ENCODE peak calls at places on chromosomes 2 and 18, in seven cellular contexts. T is GM12878; O is GM04503; A is upper lobe of left lung; I is activated CD8-positive, alpha-beta memory T cell treated with anti-CD3 and anti-CD28 coated beads, Interleukin-2, amount 50 U/mL, for 48 hours; M is amniotic stem cell; J is posterior cingulate gyrus. G is an unnamed sample.

GRCh38 chr2:104857262-104858221 is 3.6 kb downstream of the POU3F3 start:
- DNase-seq in T (no peak), O (no peak), A (peak), I (no peak), M (no peak), J (peak), G (no peak)

GRCh38 chr2:196535742-196536141 is 103.8 kb upstream of the CCDC150 start:
- DNase-seq in T (no peak), O (no peak), A (no peak), I (no peak), M (no peak), J (no peak), G (no peak)

GRCh38 chr2:215290980-215291599 is 20.8 kb upstream of the ATIC start:
- DNase-seq in T (no peak), O (no peak), A (no peak), I (no peak), M (no peak), J (no peak), G (no peak)

GRCh38 chr18:74248189-74248975 is 43.4 kb downstream of the CYB5A start:
- DNase-seq in T (no peak), O (no peak), A (no peak), I (no peak), M (no peak), J (no peak), G (no peak)

GRCh38 chr2:128304715-128305554 is 13.7 kb downstream of the HS6ST1 start:
- DNase-seq in T (no peak), O (peak), A (no peak), I (no peak), M (peak), J (peak), G (peak)

GRCh38 chr2:158561054-158561453 is 104.3 kb downstream of the PKP4 start:
- DNase-seq in T (no peak), O (no peak), A (no peak), I (no peak), M (no peak), J (no peak), G (no peak)

GRCh38 chr18:45085916-45086624 is 405.4 kb downstream of the SETBP1 start:
- DNase-seq in T (no peak), O (no peak), A (no peak), I (no peak), M (no peak), J (no peak), G (no peak)

GRCh38 chr18:57997820-57998219 is 46.2 kb upstream of the NEDD4L start:
- DNase-seq in T (no peak), O (no peak), A (no peak), I (no peak), M (no peak), J (no peak), G (no peak)

GRCh38 chr2:241894681-241895426 is 25.3 kb downstream of the RTP5 start:
- DNase-seq in T (no peak), O (no peak), A (peak), I (peak), M (no peak), J (peak), G (no peak)

GRCh38 chr2:113692698-113693428 is 63.6 kb downstream of the SLC35F5 start:
- DNase-seq in T (peak), O (no peak), A (no peak), I (no peak), M (no peak), J (no peak), G (no peak)

GRCh38 chr2:47534179-47534919 is 131.4 kb downstream of the MSH2 start:
- DNase-seq in T (no peak), O (peak), A (no peak), I (no peak), M (peak), J (peak), G (no peak)

GRCh38 chr2:217970206-217970605 is 32.6 kb downstream of the TNS1 start:
- DNase-seq in T (no peak), O (no peak), A (no peak), I (no peak), M (no peak), J (no peak), G (no peak)

GRCh38 chr18:59721214-59721613 is 24.0 kb upstream of the CCBE1 start:
- DNase-seq in T (no peak), O (no peak), A (no peak), I (no peak), M (no peak), J (no peak), G (no peak)

GRCh38 chr2:234191819-234192407 is 141.4 kb downstream of the SPP2 start:
- DNase-seq in T (no peak), O (no peak), A (no peak), I (no peak), M (no peak), J (no peak), G (peak)

GRCh38 chr18:31079973-31080372 is 22.2 kb downstream of the DSC2 start:
- DNase-seq in T (no peak), O (no peak), A (no peak), I (no peak), M (no peak), J (no peak), G (no peak)

GRCh38 chr18:24605454-24605853 is 145.0 kb downstream of the HRH4 start:
- DNase-seq in T (no peak), O (no peak), A (no peak), I (no peak), M (no peak), J (no peak), G (no peak)

GRCh38 chr2:241809383-241810303 is 650 bp downstream of the NEU4 start:
- DNase-seq in T (no peak), O (no peak), A (peak), I (no peak), M (no peak), J (no peak), G (no peak)

GRCh38 chr2:23423062-23423872 is 38.3 kb downstream of the KLHL29 start:
- DNase-seq in T (no peak), O (no peak), A (peak), I (peak), M (no peak), J (no peak), G (no peak)

GRCh38 chr2:2791031-2791430 is 460.0 kb upstream of the MYT1L start:
- DNase-seq in T (no peak), O (no peak), A (no peak), I (no peak), M (no peak), J (no peak), G (no peak)

GRCh38 chr2:177143444-177143843 is 69.2 kb upstream of the HNRNPA3 start:
- DNase-seq in T (no peak), O (peak), A (no peak), I (no peak), M (no peak), J (no peak), G (no peak)

GRCh38 chr2:10124538-10125045 is 2.1 kb downstream of the RRM2 start:
- DNase-seq in T (no peak), O (no peak), A (no peak), I (no peak), M (peak), J (no peak), G (peak)

G was measured in NCI-H2029 treated with DMSO at 0.1 percent for 48 hours.